ENCODE peak calls at places on chromosomes 4 and X, in four cellular contexts. One of them, this sample, is unnamed. For H3K9me3, the result is how much of the 10 kb centered on the place peaks cover.

GRCh38 chr4:54898163-54898562 is 227.2 kb downstream of the KDR start:
- DNase-seq in hepatocyte: no peak
- DNase-seq in K562: no peak
- DNase-seq in neural progenitor cell: no peak
- DNase-seq in this sample: no peak

GRCh38 chr4:10593130-10593529 is 91.4 kb downstream of the CLNK start:
- DNase-seq in hepatocyte: no peak
- DNase-seq in K562: peak
- DNase-seq in neural progenitor cell: peak
- DNase-seq in this sample: no peak

GRCh38 chr4:170035231-170035630 is 9.0 kb upstream of the MFAP3L start:
- DNase-seq in hepatocyte: no peak
- DNase-seq in K562: no peak
- DNase-seq in neural progenitor cell: no peak
- DNase-seq in this sample: no peak

GRCh38 chr4:20538922-20539321 is 161.3 kb upstream of the PACRGL start:
- DNase-seq in hepatocyte: no peak
- DNase-seq in K562: no peak
- DNase-seq in neural progenitor cell: no peak
- DNase-seq in this sample: no peak

GRCh38 chr4:1556541-1557220 is 127.4 kb downstream of the FAM53A start:
- DNase-seq in hepatocyte: no peak
- DNase-seq in K562: no peak
- DNase-seq in neural progenitor cell: peak
- DNase-seq in this sample: no peak

GRCh38 chrX:77622672-77623071 is 163.3 kb downstream of the ATRX start:
- DNase-seq in hepatocyte: no peak
- DNase-seq in K562: no peak
- DNase-seq in neural progenitor cell: peak
- DNase-seq in this sample: no peak

GRCh38 chr4:94924566-94924965 is 166.8 kb downstream of the BMPR1B start:
- DNase-seq in hepatocyte: no peak
- DNase-seq in K562: no peak
- DNase-seq in neural progenitor cell: no peak
- DNase-seq in this sample: no peak

GRCh38 chr4:40940317-40940720 is 190.6 kb downstream of the NSUN7 start:
- DNase-seq in hepatocyte: no peak
- DNase-seq in K562: no peak
- DNase-seq in neural progenitor cell: no peak
- DNase-seq in this sample: no peak

GRCh38 chr4:169756971-169757574 is 671 bp downstream of the HPF1 start:
- DNase-seq in hepatocyte: no peak
- DNase-seq in K562: peak
- DNase-seq in neural progenitor cell: no peak
- DNase-seq in this sample: no peak

GRCh38 chr4:11628093-11628725 is 199.5 kb upstream of the HS3ST1 start:
- DNase-seq in hepatocyte: no peak
- DNase-seq in K562: no peak
- DNase-seq in neural progenitor cell: no peak
- DNase-seq in this sample: peak

GRCh38 chr4:109127866-109128265 is 174.6 kb downstream of the COL25A1 start:
- DNase-seq in hepatocyte: no peak
- DNase-seq in K562: peak
- DNase-seq in neural progenitor cell: no peak
- DNase-seq in this sample: no peak

DNA sequence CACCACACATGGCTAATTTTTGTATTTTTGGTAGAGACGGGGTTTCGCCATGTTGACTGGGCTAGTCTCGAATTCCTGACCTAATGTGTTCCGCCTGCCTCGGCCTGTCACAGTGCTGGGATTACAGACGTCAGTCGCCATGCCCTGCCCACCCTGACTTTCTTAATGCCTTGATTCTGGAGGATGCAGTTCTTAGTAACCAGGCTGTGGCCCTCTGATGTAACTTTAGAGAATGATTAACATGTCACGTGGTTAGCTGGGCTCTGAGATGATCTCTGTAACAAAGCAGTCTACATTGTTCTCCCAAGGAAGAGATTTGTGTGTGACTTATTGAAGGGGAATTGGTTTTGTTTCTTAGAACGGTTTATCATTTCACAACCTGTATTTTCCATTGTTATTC is 30.6 kb downstream of the ANK2 start:
- DNase-seq in hepatocyte: peak
- DNase-seq in K562: no peak
- DNase-seq in neural progenitor cell: peak
- DNase-seq in this sample: no peak
- H3K4me2 ChIP-seq in hepatocyte: no peak
- H3K4me2 ChIP-seq in K562: no peak
- H3K4me2 ChIP-seq in neural progenitor cell: peak
- H3K4me2 ChIP-seq in this sample: no peak

DNA sequence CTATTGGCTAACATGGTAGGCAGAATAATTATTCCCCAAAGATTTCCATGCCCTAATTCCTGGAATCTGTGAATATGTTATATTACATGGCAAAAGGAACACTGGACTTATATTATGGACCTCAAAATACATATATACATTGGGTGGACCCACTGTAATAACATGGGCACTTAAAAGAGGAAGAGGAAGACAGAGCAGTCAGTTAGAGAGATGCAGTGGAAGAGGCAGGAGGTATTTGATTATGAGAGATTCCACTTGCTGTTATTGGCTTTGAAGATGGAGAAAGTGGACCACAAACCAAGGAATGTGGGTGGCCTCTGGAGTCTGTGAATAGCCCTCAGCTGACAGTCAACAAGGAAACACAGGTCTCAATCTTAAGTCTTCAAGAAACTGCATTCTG is 14.0 kb upstream of the ART3 start:
- DNase-seq in hepatocyte: no peak
- DNase-seq in K562: no peak
- DNase-seq in neural progenitor cell: no peak
- DNase-seq in this sample: no peak
- H2AFZ ChIP-seq in hepatocyte: no peak
- H2AFZ ChIP-seq in K562: no peak
- H2AFZ ChIP-seq in neural progenitor cell: no peak
- H2AFZ ChIP-seq in this sample: no peak

GRCh38 chr4:13860126-13860525 is 232.6 kb upstream of the BOD1L1 start:
- DNase-seq in hepatocyte: no peak
- DNase-seq in K562: no peak
- DNase-seq in neural progenitor cell: peak
- DNase-seq in this sample: no peak

GRCh38 chr4:13857800-13858199 is 230.3 kb upstream of the BOD1L1 start:
- DNase-seq in hepatocyte: no peak
- DNase-seq in K562: no peak
- DNase-seq in neural progenitor cell: no peak
- DNase-seq in this sample: no peak

GRCh38 chr4:13856387-13856786 is 228.9 kb upstream of the BOD1L1 start:
- DNase-seq in hepatocyte: no peak
- DNase-seq in K562: no peak
- DNase-seq in neural progenitor cell: no peak
- DNase-seq in this sample: no peak

GRCh38 chr4:13859423-13859822 is 231.9 kb upstream of the BOD1L1 start:
- DNase-seq in hepatocyte: no peak
- DNase-seq in K562: no peak
- DNase-seq in neural progenitor cell: no peak
- DNase-seq in this sample: no peak

DNA sequence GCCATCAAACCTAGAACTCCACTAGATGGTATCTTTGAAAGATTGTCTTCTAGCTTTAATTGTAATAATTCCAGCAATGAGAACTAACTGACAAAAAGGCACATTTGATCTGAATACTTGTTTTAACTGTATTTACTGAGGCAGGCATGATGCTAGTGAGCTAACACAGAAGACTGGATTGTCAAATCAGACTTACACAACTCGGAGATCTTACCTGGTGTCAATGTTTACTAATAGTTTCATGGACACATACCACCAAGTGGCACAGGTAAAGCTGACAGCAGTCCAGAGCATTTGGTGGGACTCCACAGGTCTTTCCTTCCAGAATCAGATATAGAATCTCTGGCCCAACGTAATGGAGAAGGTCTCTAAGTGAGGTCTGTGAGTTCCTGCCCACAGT is 229.9 kb upstream of the BOD1L1 start:
- DNase-seq in hepatocyte: no peak
- DNase-seq in K562: no peak
- DNase-seq in neural progenitor cell: no peak
- DNase-seq in this sample: no peak
- H3K9me3 ChIP-seq in hepatocyte: under half
- H3K9me3 ChIP-seq in K562: under half
- H3K9me3 ChIP-seq in neural progenitor cell: under half
- H3K9me3 ChIP-seq in this sample: under half

GRCh38 chr4:8439168-8439567 is 1.4 kb downstream of the ACOX3 start:
- DNase-seq in hepatocyte: no peak
- DNase-seq in K562: no peak
- DNase-seq in neural progenitor cell: no peak
- DNase-seq in this sample: no peak
- H3K4me2 ChIP-seq in hepatocyte: peak
- H3K4me2 ChIP-seq in K562: peak
- H3K4me2 ChIP-seq in neural progenitor cell: peak
- H3K4me2 ChIP-seq in this sample: peak

DNA sequence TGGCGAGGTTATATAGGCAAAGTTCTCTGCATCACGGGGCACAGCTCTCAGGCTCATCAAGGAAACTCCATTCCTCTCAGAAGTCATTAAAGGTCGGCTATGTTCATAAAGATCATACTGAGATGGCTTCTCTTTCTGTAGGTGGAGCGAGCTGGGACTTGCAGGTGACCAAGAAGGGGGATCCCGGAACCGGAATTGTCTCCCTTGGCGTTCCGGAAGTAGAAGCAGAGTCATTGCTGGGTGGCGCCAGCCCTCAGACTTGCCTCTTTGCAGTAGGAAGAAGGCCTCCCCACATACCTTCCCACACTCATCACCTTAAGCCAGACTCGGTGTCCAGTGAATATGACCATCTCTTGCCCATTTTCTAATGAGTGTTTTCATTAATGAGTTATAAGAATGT is 17.9 kb upstream of the HPGD start:
- DNase-seq in hepatocyte: no peak
- DNase-seq in K562: no peak
- DNase-seq in neural progenitor cell: no peak
- DNase-seq in this sample: no peak
- H2AFZ ChIP-seq in hepatocyte: no peak
- H2AFZ ChIP-seq in K562: peak
- H2AFZ ChIP-seq in neural progenitor cell: no peak
- H2AFZ ChIP-seq in this sample: no peak

GRCh38 chr4:166655231-166655630 is 579.1 kb downstream of the SPOCK3 start:
- DNase-seq in hepatocyte: no peak
- DNase-seq in K562: no peak
- DNase-seq in neural progenitor cell: no peak
- DNase-seq in this sample: no peak

GRCh38 chr4:166657261-166657660 is 577.0 kb downstream of the SPOCK3 start:
- DNase-seq in hepatocyte: peak
- DNase-seq in K562: no peak
- DNase-seq in neural progenitor cell: no peak
- DNase-seq in this sample: no peak

GRCh38 chr4:166662266-166662843 is 571.9 kb downstream of the SPOCK3 start:
- DNase-seq in hepatocyte: no peak
- DNase-seq in K562: no peak
- DNase-seq in neural progenitor cell: no peak
- DNase-seq in this sample: no peak

GRCh38 chr4:166655705-166656104 is 578.6 kb downstream of the SPOCK3 start:
- DNase-seq in hepatocyte: no peak
- DNase-seq in K562: no peak
- DNase-seq in neural progenitor cell: no peak
- DNase-seq in this sample: no peak

DNA sequence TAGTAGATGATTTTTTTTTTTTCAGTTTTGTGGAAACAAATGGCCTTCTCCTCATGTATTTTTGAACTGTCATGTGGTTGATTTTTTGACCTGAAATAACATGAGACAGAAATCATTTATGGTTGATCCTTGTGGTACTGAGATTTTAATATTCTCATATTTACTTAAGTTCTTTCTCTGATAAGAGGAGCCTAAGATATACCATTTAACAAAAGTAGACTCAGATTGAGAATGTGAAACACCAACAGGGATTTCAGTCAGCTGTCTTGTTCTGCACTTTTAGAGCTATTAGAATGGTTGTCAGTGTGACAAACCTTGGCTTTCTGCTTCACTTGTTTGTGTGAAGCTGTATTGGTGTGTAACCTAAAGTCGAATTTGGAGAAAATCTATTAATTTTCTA is 575.7 kb downstream of the SPOCK3 start:
- DNase-seq in hepatocyte: no peak
- DNase-seq in K562: no peak
- DNase-seq in neural progenitor cell: no peak
- DNase-seq in this sample: no peak
- H3K9me3 ChIP-seq in hepatocyte: under half
- H3K9me3 ChIP-seq in K562: under half
- H3K9me3 ChIP-seq in neural progenitor cell: under half
- H3K9me3 ChIP-seq in this sample: under half

GRCh38 chr4:90958256-90958895 is 831.2 kb downstream of the CCSER1 start:
- DNase-seq in hepatocyte: peak
- DNase-seq in K562: no peak
- DNase-seq in neural progenitor cell: no peak
- DNase-seq in this sample: peak

GRCh38 chr4:90960433-90960832 is 833.2 kb downstream of the CCSER1 start:
- DNase-seq in hepatocyte: no peak
- DNase-seq in K562: no peak
- DNase-seq in neural progenitor cell: no peak
- DNase-seq in this sample: no peak

DNA sequence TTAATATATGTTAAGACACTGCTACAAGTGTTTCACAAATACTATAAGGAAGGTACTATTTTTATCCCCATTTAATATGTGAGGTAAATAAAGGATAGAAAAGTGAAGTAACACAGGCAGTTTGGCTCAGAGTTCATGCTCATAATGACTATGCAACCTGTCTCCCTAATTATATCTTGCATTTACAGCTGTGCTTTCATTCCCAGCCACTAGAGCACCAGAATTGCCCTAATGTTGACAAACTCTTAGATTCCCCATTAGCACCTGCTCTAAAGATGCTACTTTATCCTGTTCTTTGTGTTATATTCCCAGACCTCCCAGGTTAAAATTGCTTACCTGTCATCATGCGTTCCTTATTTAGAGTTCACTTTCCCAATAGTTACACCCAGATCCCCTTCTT is 833.6 kb downstream of the CCSER1 start:
- DNase-seq in hepatocyte: no peak
- DNase-seq in K562: no peak
- DNase-seq in neural progenitor cell: no peak
- DNase-seq in this sample: no peak
- H3K4me2 ChIP-seq in hepatocyte: no peak
- H3K4me2 ChIP-seq in K562: no peak
- H3K4me2 ChIP-seq in neural progenitor cell: no peak
- H3K4me2 ChIP-seq in this sample: no peak

This sample was measured in PC-9.